ENCODE peak calls at places on chromosomes 11 and 22, in seven cellular contexts. N is transverse colon, H is psoas muscle, R is GM12864, M is heart right ventricle, W is AG04450, K is choroid plexus epithelial cell. U is an unnamed sample.

GRCh38 chr22:37815593-37815992 is 7.6 kb upstream of the GALR3 start:
- DNase-seq in R (no peak), N (no peak), H (no peak), M (no peak), W (no peak), K (no peak), U (no peak)

GRCh38 chr11:88357323-88358039 is 19.9 kb upstream of the CTSC start:
- DNase-seq in H (no peak), R (peak), W (no peak), N (no peak), M (no peak), K (peak), U (no peak)

GRCh38 chr11:113475160-113475761 is at the start of gene DRD2:
- DNase-seq in W (no peak), M (no peak), N (no peak), R (no peak), K (peak), H (no peak), U (no peak)

GRCh38 chr11:61747389-61748285 is 4.8 kb upstream of the MYRF start:
- DNase-seq in N (peak), M (peak), H (peak), K (peak), W (no peak), R (no peak), U (peak)

GRCh38 chr22:35189559-35189958 is 67.7 kb upstream of the HMGXB4 start:
- DNase-seq in W (no peak), R (no peak), K (no peak), M (no peak), N (no peak), H (no peak), U (no peak)

GRCh38 chr22:42905217-42905616 is 48.1 kb upstream of the ARFGAP3 start:
- DNase-seq in R (no peak), K (no peak), W (no peak), N (no peak), H (no peak), M (no peak), U (no peak)

GRCh38 chr11:123561046-123561781 is 93.2 kb downstream of the SCN3B start:
- DNase-seq in H (no peak), R (no peak), M (peak), K (peak), W (no peak), N (no peak), U (no peak)

GRCh38 chr22:26161746-26162145 is 7.5 kb upstream of the SEZ6L start:
- DNase-seq in H (no peak), K (no peak), N (no peak), M (no peak), W (no peak), R (no peak), U (no peak)

GRCh38 chr11:123033895-123034294 is 28.0 kb downstream of the HSPA8 start:
- DNase-seq in W (no peak), R (no peak), K (no peak), H (no peak), M (no peak), N (no peak), U (no peak)

GRCh38 chr11:46183819-46184218 is 62.6 kb upstream of the PHF21A start:
- DNase-seq in R (no peak), K (peak), W (peak), N (no peak), H (no peak), M (no peak), U (peak)

GRCh38 chr11:95544095-95544795 is 245.3 kb downstream of the FAM76B start:
- DNase-seq in R (no peak), M (no peak), H (no peak), W (no peak), K (peak), N (no peak), U (no peak)

GRCh38 chr22:27552863-27553262 is 248.7 kb downstream of the MN1 start:
- DNase-seq in H (no peak), K (no peak), M (no peak), N (no peak), W (no peak), R (no peak), U (no peak)

GRCh38 chr11:118046051-118046963 is 30.6 kb upstream of the TMPRSS4 start:
- DNase-seq in K (no peak), W (no peak), R (no peak), M (no peak), H (no peak), N (no peak), U (no peak)

GRCh38 chr22:32814289-32814865 is 12.9 kb downstream of the TIMP3 start:
- DNase-seq in K (peak), N (no peak), R (no peak), W (no peak), H (no peak), M (no peak), U (no peak)

GRCh38 chr22:37805878-37806277 is 1.9 kb upstream of the GCAT start:
- DNase-seq in M (no peak), H (no peak), K (no peak), N (no peak), W (no peak), R (no peak), U (no peak)

GRCh38 chr11:74720596-74721478 is 10.4 kb downstream of the CHRDL2 start:
- DNase-seq in W (peak), K (peak), R (no peak), N (peak), H (peak), M (peak), U (no peak)

GRCh38 chr11:67238894-67239794 is 27.1 kb upstream of the GRK2 start:
- DNase-seq in M (no peak), K (peak), N (no peak), W (no peak), H (no peak), R (no peak), U (no peak)

GRCh38 chr22:27331526-27332281 is 469.9 kb downstream of the MN1 start:
- DNase-seq in M (peak), R (no peak), N (peak), W (no peak), H (peak), K (peak), U (no peak)

GRCh38 chr11:60378359-60378758 is at the start of gene MS4A7:
- DNase-seq in K (no peak), H (peak), W (no peak), R (peak), M (peak), N (peak), U (no peak)

GRCh38 chr11:134464196-134464595 is 52.2 kb upstream of the B3GAT1 start:
- DNase-seq in H (no peak), R (no peak), N (no peak), K (no peak), W (no peak), M (no peak), U (no peak)

GRCh38 chr11:81007046-81007445 is 1566.2 kb upstream of the TENM4 start:
- DNase-seq in R (no peak), N (no peak), K (peak), H (no peak), W (no peak), M (no peak), U (peak)

GRCh38 chr11:110289472-110289871 is 6.9 kb downstream of the RDX start:
- DNase-seq in W (no peak), M (no peak), R (no peak), H (no peak), N (no peak), K (peak), U (no peak)

GRCh38 chr11:118353084-118353710 is 6.2 kb upstream of the UBE4A start:
- DNase-seq in M (no peak), K (peak), R (no peak), W (no peak), N (no peak), H (no peak), U (no peak)

GRCh38 chr22:48153726-48154125 is 1391.3 kb downstream of the TBC1D22A start:
- DNase-seq in H (no peak), K (no peak), M (no peak), N (peak), W (no peak), R (no peak), U (no peak)

GRCh38 chr11:123653997-123654565 is 343 bp downstream of the SCN3B start:
- DNase-seq in W (peak), N (peak), K (peak), H (peak), M (peak), R (no peak), U (no peak)

GRCh38 chr11:60084866-60085265 is 3.6 kb upstream of the MS4A2 start:
- DNase-seq in N (no peak), R (no peak), W (no peak), K (no peak), M (no peak), H (no peak), U (no peak)

GRCh38 chr11:78465169-78465942 is 47.7 kb upstream of the GAB2 start:
- DNase-seq in H (peak), W (no peak), N (peak), R (peak), K (no peak), M (no peak), U (no peak)

GRCh38 chr11:128610765-128611617 is 23.6 kb upstream of the ETS1 start:
- DNase-seq in N (peak), H (no peak), R (peak), W (no peak), K (no peak), M (peak), U (no peak)

GRCh38 chr11:82494988-82495432 is 238.7 kb downstream of the FAM181B start:
- DNase-seq in N (no peak), W (no peak), H (no peak), M (no peak), R (no peak), K (no peak), U (no peak)

GRCh38 chr11:122843281-122844150 is 5.2 kb downstream of the CRTAM start:
- DNase-seq in W (no peak), M (no peak), N (no peak), H (no peak), R (no peak), K (no peak), U (no peak)

GRCh38 chr11:65355013-65355775 is 643 bp downstream of the TIGD3 start:
- DNase-seq in K (no peak), H (peak), W (no peak), N (peak), M (peak), R (no peak), U (no peak)

GRCh38 chr11:68663482-68664010 is 20.8 kb upstream of the GAL start:
- DNase-seq in R (no peak), K (no peak), W (no peak), N (no peak), M (no peak), H (no peak), U (no peak)

GRCh38 chr11:129861702-129862107 is 33.7 kb downstream of the NFRKB start:
- DNase-seq in M (peak), N (peak), R (no peak), K (peak), H (no peak), W (peak), U (peak)

GRCh38 chr11:57116654-57117053 is 65.1 kb upstream of the LRRC55 start:
- DNase-seq in H (no peak), R (peak), W (peak), M (peak), N (peak), K (peak), U (peak)

GRCh38 chr22:43114958-43115357 is 4.4 kb downstream of the BIK start:
- DNase-seq in N (peak), M (no peak), K (no peak), R (no peak), W (no peak), H (no peak), U (no peak)

GRCh38 chr11:65434667-65435179 is 12.1 kb downstream of the NEAT1 start:
- DNase-seq in H (no peak), M (no peak), N (peak), R (no peak), W (no peak), K (peak), U (no peak)

GRCh38 chr11:79437981-79438630 is 2.7 kb downstream of the TENM4 start:
- DNase-seq in H (peak), K (peak), R (no peak), M (no peak), N (no peak), W (no peak), U (no peak)

DNA sequence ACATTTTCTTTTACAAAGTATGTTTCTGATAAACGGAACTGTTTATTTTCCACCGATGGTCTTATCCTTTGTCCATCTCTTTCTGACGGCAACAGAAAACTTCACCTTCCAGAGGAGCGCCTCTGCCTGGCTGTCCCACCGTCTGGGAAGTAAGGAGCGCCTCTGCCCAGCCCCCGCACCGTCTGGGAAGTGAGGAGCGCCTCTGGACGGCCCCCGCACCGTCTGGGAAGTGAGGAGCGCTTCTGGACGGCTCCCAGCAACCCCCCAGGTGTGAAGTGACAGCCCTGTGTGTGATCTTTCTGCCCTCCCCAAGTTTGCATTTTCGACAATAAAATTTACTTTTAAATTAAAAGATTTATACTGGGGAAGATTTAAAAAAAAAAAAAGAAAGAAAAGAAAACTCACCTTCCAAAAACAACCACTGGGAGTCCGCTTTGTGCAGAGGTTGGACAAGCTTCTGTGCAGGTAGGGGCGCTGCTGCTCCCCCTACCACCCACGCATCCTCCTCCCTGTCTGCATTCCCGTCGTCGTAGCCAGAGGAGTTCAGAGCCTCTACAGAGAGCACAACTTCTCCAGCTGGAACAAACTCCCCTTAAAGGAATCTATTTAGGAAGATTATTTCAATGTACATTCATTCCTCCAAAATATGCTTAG is 1.0 kb upstream of the APOBEC3B start:
- DNase-seq in M (no peak), W (no peak), K (no peak), H (peak), N (peak), R (no peak), U (no peak)
- TF ChIP-seq CTCF in M (peak), W (peak), K (no peak), H (no peak), N (peak), R (peak), U (peak)

GRCh38 chr11:102171101-102171500 is 60.9 kb downstream of the YAP1 start:
- DNase-seq in H (no peak), W (no peak), R (no peak), M (no peak), N (no peak), K (peak), U (peak)
- H3K4me3 ChIP-seq in H (no peak), W (no peak), R (no peak), M (no peak), N (no peak), K (no peak), U (no peak)

GRCh38 chr11:13462928-13463778 is at the start of gene BTBD10:
- DNase-seq in K (peak), R (peak), W (peak), N (peak), H (peak), M (peak), U (peak)

GRCh38 chr11:13461291-13461690 is 1.7 kb downstream of the BTBD10 start:
- DNase-seq in R (no peak), K (no peak), H (no peak), N (no peak), W (no peak), M (no peak), U (no peak)

GRCh38 chr11:13465909-13466371 is 2.9 kb upstream of the BTBD10 start:
- DNase-seq in H (no peak), W (no peak), R (no peak), K (peak), M (no peak), N (no peak), U (no peak)

GRCh38 chr11:13463779-13464290 is 813 bp upstream of the BTBD10 start:
- DNase-seq in K (no peak), R (no peak), W (no peak), M (no peak), H (no peak), N (no peak), U (no peak)

GRCh38 chr11:13462311-13462927 is 603 bp downstream of the BTBD10 start:
- DNase-seq in H (peak), N (peak), M (peak), W (no peak), R (peak), K (no peak), U (no peak)
- TF ChIP-seq CTCF in H (no peak), N (no peak), M (no peak), W (no peak), R (no peak), K (no peak), U (peak)

GRCh38 chr11:121762820-121763219 is 310.1 kb upstream of the SORL1-AS1 start:
- DNase-seq in H (peak), K (peak), R (no peak), M (no peak), N (no peak), W (no peak), U (peak)
- H3K4me3 ChIP-seq in H (no peak), K (peak), R (no peak), M (no peak), N (no peak), W (no peak), U (no peak)

GRCh38 chr22:41398921-41399320 is 17.2 kb downstream of the TEF start:
- DNase-seq in W (no peak), H (no peak), M (no peak), K (no peak), N (no peak), R (no peak), U (no peak)

GRCh38 chr22:41401781-41402648 is 20.3 kb downstream of the TEF start:
- DNase-seq in W (peak), R (no peak), K (peak), M (peak), H (peak), N (peak), U (no peak)

GRCh38 chr22:41407433-41407832 is 25.7 kb downstream of the TEF start:
- DNase-seq in K (no peak), H (no peak), M (no peak), W (no peak), R (no peak), N (no peak), U (no peak)

GRCh38 chr22:41405588-41405987 is 23.8 kb downstream of the TEF start:
- DNase-seq in H (no peak), K (no peak), W (no peak), M (no peak), N (no peak), R (no peak), U (no peak)

GRCh38 chr22:41403532-41404318 is 22.0 kb downstream of the TEF start:
- DNase-seq in M (peak), W (peak), N (peak), R (peak), H (peak), K (peak), U (peak)
- TF ChIP-seq CTCF in M (peak), W (peak), N (peak), R (peak), H (peak), K (peak), U (peak)

GRCh38 chr22:19722175-19722914 is 994 bp upstream of the GP1BB start:
- DNase-seq in K (no peak), W (no peak), M (no peak), H (no peak), N (no peak), R (no peak), U (no peak)
- H3K4me3 ChIP-seq in K (no peak), W (no peak), M (no peak), H (no peak), N (no peak), R (no peak), U (no peak)

DNA sequence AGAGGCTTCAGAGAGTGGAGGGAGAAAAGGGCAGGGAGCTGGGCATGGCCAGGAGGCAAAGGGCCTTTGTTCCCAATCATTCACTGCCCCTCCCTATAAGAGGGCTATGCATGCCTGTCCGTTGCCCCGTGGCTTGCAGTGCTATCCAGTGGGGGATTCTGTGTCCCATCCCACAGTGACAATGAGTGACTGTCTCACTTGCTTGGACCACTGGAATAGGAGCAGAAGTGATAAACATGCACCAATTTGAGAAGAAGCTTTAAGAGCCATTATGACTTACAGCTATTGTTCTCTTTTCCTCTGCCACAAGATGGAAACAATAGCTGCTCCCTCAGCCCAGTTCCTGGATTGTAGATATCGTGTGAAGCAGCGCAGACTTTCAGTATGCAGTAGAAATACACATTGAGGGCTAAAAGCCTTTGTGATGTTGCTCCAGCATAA is 39.5 kb downstream of the GALNT18 start:
- DNase-seq in R (no peak), H (no peak), K (no peak), N (no peak), W (no peak), M (peak), U (no peak)
- TF ChIP-seq CTCF in R (no peak), H (no peak), K (no peak), N (no peak), W (no peak), M (no peak), U (no peak)

DNA sequence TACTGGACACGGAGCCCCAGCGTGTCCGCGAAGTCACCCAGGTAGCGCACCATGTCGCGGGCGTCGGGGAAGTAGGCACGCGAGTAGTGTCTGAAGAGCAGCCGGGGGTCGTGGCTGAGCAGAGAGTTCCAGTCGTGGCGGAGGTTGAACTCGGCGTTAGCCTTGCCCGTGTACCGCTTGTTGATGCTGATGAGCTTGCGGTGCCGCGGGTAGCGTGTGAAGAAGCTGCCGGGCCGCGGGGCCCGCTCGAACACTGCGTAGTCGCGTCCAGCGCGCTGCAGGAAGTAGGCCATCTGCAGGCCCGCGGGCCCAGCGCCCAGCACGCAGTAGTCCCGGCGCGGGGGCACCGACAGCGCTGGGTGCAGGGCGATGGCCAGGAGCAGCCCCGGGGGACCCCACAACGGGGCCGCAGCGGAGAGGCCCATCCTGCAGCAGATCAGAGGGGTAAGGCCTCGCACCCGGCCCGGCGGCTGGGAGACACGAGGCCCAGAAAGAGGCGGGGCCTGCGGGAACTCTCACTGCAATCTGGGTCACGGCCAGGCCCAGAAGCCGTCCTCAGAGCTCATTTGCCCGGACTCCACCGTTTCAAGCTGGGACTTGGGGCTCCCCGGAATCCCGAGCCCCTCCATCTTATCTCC is 723 bp downstream of the FOXRED2 start:
- DNase-seq in N (peak), K (no peak), H (no peak), R (no peak), W (no peak), M (no peak), U (no peak)
- H3K4me3 ChIP-seq in N (peak), K (peak), H (peak), R (peak), W (no peak), M (peak), U (peak)

DNA sequence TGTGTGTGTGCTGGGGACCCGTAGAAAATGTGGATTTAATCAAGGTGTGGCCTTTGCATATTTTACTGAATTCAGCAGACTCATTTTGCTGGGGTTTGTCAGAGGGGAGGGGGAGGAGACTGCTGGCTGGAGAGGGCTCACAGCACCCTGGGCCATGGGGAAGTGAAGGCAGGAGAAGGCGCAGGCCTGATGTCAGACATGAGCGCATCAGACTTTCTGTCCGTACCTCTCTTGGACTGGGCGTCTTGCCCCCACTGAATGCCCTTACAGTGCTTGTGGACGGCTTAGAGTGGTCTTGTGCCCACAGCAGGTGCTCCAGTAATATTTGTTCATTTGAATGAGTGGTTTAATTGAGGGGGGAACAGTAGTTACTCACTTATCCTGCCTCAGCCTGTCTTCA is 75.2 kb downstream of the TEAD1 start:
- DNase-seq in N (no peak), W (no peak), H (no peak), R (no peak), M (no peak), K (no peak), U (no peak)
- TF ChIP-seq CTCF in N (no peak), W (no peak), H (no peak), R (no peak), M (no peak), K (no peak), U (no peak)